ENCODE peak calls at places on chromosomes 6 and 20, in ten cellular contexts. One of them, this sample, is unnamed.

GRCh38 chr6:38213275-38213674 is 393.7 kb downstream of the ZFAND3 start:
- DNase-seq in tibial nerve: no peak
- DNase-seq in transverse colon: peak; percentile 42
- DNase-seq in NB4: no peak
- DNase-seq in IMR-90: no peak
- DNase-seq in lower leg skin: no peak
- DNase-seq in sigmoid colon: no peak
- DNase-seq in upper lobe of left lung: no peak
- DNase-seq in A549: no peak
- DNase-seq in heart left ventricle: no peak
- DNase-seq in this sample: no peak

GRCh38 chr6:73644941-73645591 is 8.7 kb downstream of the SLC17A5 start:
- DNase-seq in lower leg skin: no peak
- DNase-seq in NB4: no peak
- DNase-seq in A549: no peak
- DNase-seq in heart left ventricle: no peak
- DNase-seq in tibial nerve: no peak
- DNase-seq in transverse colon: no peak
- DNase-seq in upper lobe of left lung: no peak
- DNase-seq in IMR-90: no peak
- DNase-seq in sigmoid colon: no peak
- DNase-seq in this sample: no peak

GRCh38 chr6:13711384-13711725 is 280 bp downstream of the RANBP9 start:
- DNase-seq in NB4: peak; percentile 90
- DNase-seq in IMR-90: no peak
- DNase-seq in transverse colon: no peak
- DNase-seq in heart left ventricle: no peak
- DNase-seq in A549: no peak
- DNase-seq in tibial nerve: no peak
- DNase-seq in sigmoid colon: no peak
- DNase-seq in lower leg skin: no peak
- DNase-seq in upper lobe of left lung: no peak
- DNase-seq in this sample: no peak

GRCh38 chr6:77178821-77179220 is 284.5 kb downstream of the HTR1B start:
- DNase-seq in A549: no peak
- DNase-seq in sigmoid colon: no peak
- DNase-seq in IMR-90: peak; percentile 84
- DNase-seq in lower leg skin: no peak
- DNase-seq in heart left ventricle: no peak
- DNase-seq in tibial nerve: no peak
- DNase-seq in upper lobe of left lung: no peak
- DNase-seq in NB4: no peak
- DNase-seq in transverse colon: no peak
- DNase-seq in this sample: no peak

GRCh38 chr6:39558079-39558478 is 167.1 kb downstream of the KIF6 start:
- DNase-seq in IMR-90: no peak
- DNase-seq in A549: no peak
- DNase-seq in heart left ventricle: no peak
- DNase-seq in lower leg skin: no peak
- DNase-seq in sigmoid colon: no peak
- DNase-seq in upper lobe of left lung: no peak
- DNase-seq in transverse colon: no peak
- DNase-seq in tibial nerve: no peak
- DNase-seq in NB4: no peak
- DNase-seq in this sample: no peak

GRCh38 chr6:119012521-119012920 is 65.9 kb downstream of the FAM184A start:
- DNase-seq in transverse colon: no peak
- DNase-seq in lower leg skin: no peak
- DNase-seq in A549: no peak
- DNase-seq in sigmoid colon: no peak
- DNase-seq in NB4: no peak
- DNase-seq in upper lobe of left lung: no peak
- DNase-seq in tibial nerve: no peak
- DNase-seq in heart left ventricle: no peak
- DNase-seq in IMR-90: no peak
- DNase-seq in this sample: no peak

GRCh38 chr6:75235271-75235670 is 8.3 kb downstream of the COX7A2 start:
- DNase-seq in heart left ventricle: no peak
- DNase-seq in A549: no peak
- DNase-seq in sigmoid colon: no peak
- DNase-seq in lower leg skin: no peak
- DNase-seq in transverse colon: no peak
- DNase-seq in IMR-90: no peak
- DNase-seq in NB4: no peak
- DNase-seq in upper lobe of left lung: no peak
- DNase-seq in tibial nerve: no peak
- DNase-seq in this sample: no peak

GRCh38 chr6:125807293-125807692 is 16.5 kb downstream of the NCOA7 start:
- DNase-seq in transverse colon: no peak
- DNase-seq in NB4: no peak
- DNase-seq in tibial nerve: no peak
- DNase-seq in IMR-90: no peak
- DNase-seq in lower leg skin: no peak
- DNase-seq in sigmoid colon: no peak
- DNase-seq in heart left ventricle: no peak
- DNase-seq in A549: no peak
- DNase-seq in upper lobe of left lung: no peak
- DNase-seq in this sample: no peak

GRCh38 chr6:137271245-137272183 is 52.3 kb upstream of the IFNGR1 start:
- DNase-seq in A549: peak; percentile 13
- DNase-seq in lower leg skin: no peak
- DNase-seq in NB4: peak; percentile 68
- DNase-seq in upper lobe of left lung: no peak
- DNase-seq in tibial nerve: no peak
- DNase-seq in sigmoid colon: no peak
- DNase-seq in heart left ventricle: no peak
- DNase-seq in IMR-90: peak; percentile 63
- DNase-seq in transverse colon: no peak
- DNase-seq in this sample: no peak

GRCh38 chr6:111894272-111894671 is 21.0 kb upstream of the FYN start:
- DNase-seq in lower leg skin: no peak
- DNase-seq in sigmoid colon: no peak
- DNase-seq in NB4: no peak
- DNase-seq in heart left ventricle: no peak
- DNase-seq in transverse colon: no peak
- DNase-seq in tibial nerve: no peak
- DNase-seq in upper lobe of left lung: no peak
- DNase-seq in IMR-90: peak; percentile 67
- DNase-seq in A549: no peak
- DNase-seq in this sample: no peak

GRCh38 chr20:32749914-32750637 is 6.8 kb upstream of the COMMD7 start:
- DNase-seq in sigmoid colon: no peak
- DNase-seq in NB4: no peak
- DNase-seq in heart left ventricle: no peak
- DNase-seq in transverse colon: no peak
- DNase-seq in IMR-90: no peak
- DNase-seq in tibial nerve: no peak
- DNase-seq in A549: no peak
- DNase-seq in lower leg skin: no peak
- DNase-seq in upper lobe of left lung: no peak
- DNase-seq in this sample: no peak
- TF ChIP-seq POLR2A in sigmoid colon: no peak
- TF ChIP-seq POLR2A in NB4: no peak
- TF ChIP-seq POLR2A in heart left ventricle: no peak
- TF ChIP-seq POLR2A in transverse colon: no peak
- TF ChIP-seq POLR2A in IMR-90: no peak
- TF ChIP-seq POLR2A in tibial nerve: no peak
- TF ChIP-seq POLR2A in A549: no peak
- TF ChIP-seq POLR2A in lower leg skin: no peak
- TF ChIP-seq POLR2A in upper lobe of left lung: no peak
- TF ChIP-seq POLR2A in this sample: no peak

GRCh38 chr6:142700032-142700431 is 244.9 kb downstream of the HIVEP2 start:
- DNase-seq in transverse colon: no peak
- DNase-seq in upper lobe of left lung: no peak
- DNase-seq in heart left ventricle: no peak
- DNase-seq in sigmoid colon: no peak
- DNase-seq in tibial nerve: no peak
- DNase-seq in IMR-90: no peak
- DNase-seq in A549: no peak
- DNase-seq in lower leg skin: no peak
- DNase-seq in NB4: peak; percentile 31
- DNase-seq in this sample: no peak

GRCh38 chr6:142697912-142698311 is 247.1 kb downstream of the HIVEP2 start:
- DNase-seq in upper lobe of left lung: no peak
- DNase-seq in tibial nerve: no peak
- DNase-seq in heart left ventricle: no peak
- DNase-seq in A549: no peak
- DNase-seq in lower leg skin: no peak
- DNase-seq in NB4: no peak
- DNase-seq in IMR-90: no peak
- DNase-seq in sigmoid colon: no peak
- DNase-seq in transverse colon: no peak
- DNase-seq in this sample: no peak

GRCh38 chr6:142700676-142701185 is 244.2 kb downstream of the HIVEP2 start:
- DNase-seq in lower leg skin: no peak
- DNase-seq in A549: no peak
- DNase-seq in transverse colon: no peak
- DNase-seq in upper lobe of left lung: no peak
- DNase-seq in NB4: no peak
- DNase-seq in heart left ventricle: no peak
- DNase-seq in tibial nerve: no peak
- DNase-seq in IMR-90: no peak
- DNase-seq in sigmoid colon: no peak
- DNase-seq in this sample: no peak

GRCh38 chr6:142699391-142699790 is 245.6 kb downstream of the HIVEP2 start:
- DNase-seq in sigmoid colon: no peak
- DNase-seq in lower leg skin: no peak
- DNase-seq in heart left ventricle: no peak
- DNase-seq in upper lobe of left lung: no peak
- DNase-seq in IMR-90: no peak
- DNase-seq in A549: no peak
- DNase-seq in transverse colon: no peak
- DNase-seq in tibial nerve: no peak
- DNase-seq in NB4: no peak
- DNase-seq in this sample: no peak

DNA sequence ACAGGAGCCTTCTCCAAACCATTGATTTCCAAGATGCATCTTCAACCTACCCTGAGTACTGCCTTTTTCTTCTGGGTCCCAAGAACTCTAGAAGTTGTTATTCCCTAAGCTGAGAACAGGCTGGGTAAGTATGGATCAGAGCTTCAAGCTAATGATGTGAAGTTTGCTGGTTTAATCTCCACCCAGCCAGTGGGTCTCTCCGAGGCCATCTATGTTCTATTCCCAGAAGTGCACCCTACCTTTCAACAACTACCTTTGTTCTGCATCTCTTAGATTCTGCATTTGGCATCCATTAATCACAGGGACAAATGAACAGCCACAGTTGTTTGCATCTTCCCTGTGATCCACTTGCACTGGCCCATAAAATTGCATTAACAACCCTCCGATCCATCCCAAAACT is 246.2 kb downstream of the HIVEP2 start:
- DNase-seq in IMR-90: no peak
- DNase-seq in A549: peak; percentile 5
- DNase-seq in upper lobe of left lung: no peak
- DNase-seq in lower leg skin: no peak
- DNase-seq in heart left ventricle: no peak
- DNase-seq in NB4: no peak
- DNase-seq in transverse colon: no peak
- DNase-seq in tibial nerve: no peak
- DNase-seq in sigmoid colon: no peak
- DNase-seq in this sample: no peak
- TF ChIP-seq CTCF in IMR-90: peak; percentile 6
- TF ChIP-seq CTCF in A549: no peak
- TF ChIP-seq CTCF in upper lobe of left lung: no peak
- TF ChIP-seq CTCF in lower leg skin: no peak
- TF ChIP-seq CTCF in heart left ventricle: no peak
- TF ChIP-seq CTCF in NB4: no peak
- TF ChIP-seq CTCF in transverse colon: no peak
- TF ChIP-seq CTCF in tibial nerve: no peak
- TF ChIP-seq CTCF in sigmoid colon: no peak
- TF ChIP-seq CTCF in this sample: no peak

DNA sequence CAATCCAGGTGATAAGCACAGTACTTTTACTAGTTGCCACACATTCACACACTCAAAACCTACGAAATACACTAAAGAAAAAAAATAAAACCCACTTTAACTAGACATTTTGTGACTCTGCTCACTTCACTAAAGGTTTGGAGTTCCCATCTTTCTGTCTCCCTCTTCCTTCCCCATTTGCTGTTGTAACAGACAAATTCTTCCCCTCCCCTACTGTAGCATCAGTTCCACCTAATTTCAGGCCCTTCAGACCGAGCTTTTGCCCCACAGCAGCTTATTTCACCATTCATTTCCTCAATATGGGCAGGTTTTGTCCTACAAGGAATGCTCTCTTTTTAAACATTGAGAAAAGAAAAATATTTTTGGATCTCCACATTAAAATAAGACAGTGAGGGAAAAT is 31.3 kb upstream of the MRAP2 start:
- DNase-seq in lower leg skin: no peak
- DNase-seq in heart left ventricle: no peak
- DNase-seq in tibial nerve: no peak
- DNase-seq in sigmoid colon: no peak
- DNase-seq in NB4: no peak
- DNase-seq in A549: no peak
- DNase-seq in IMR-90: no peak
- DNase-seq in transverse colon: no peak
- DNase-seq in upper lobe of left lung: no peak
- DNase-seq in this sample: no peak
- TF ChIP-seq POLR2A in lower leg skin: no peak
- TF ChIP-seq POLR2A in heart left ventricle: no peak
- TF ChIP-seq POLR2A in tibial nerve: no peak
- TF ChIP-seq POLR2A in sigmoid colon: no peak
- TF ChIP-seq POLR2A in NB4: no peak
- TF ChIP-seq POLR2A in A549: no peak
- TF ChIP-seq POLR2A in IMR-90: no peak
- TF ChIP-seq POLR2A in transverse colon: no peak
- TF ChIP-seq POLR2A in upper lobe of left lung: no peak
- TF ChIP-seq POLR2A in this sample: no peak

GRCh38 chr6:30556006-30556713 is at the start of gene GNL1:
- DNase-seq in lower leg skin: peak; percentile 94
- DNase-seq in transverse colon: peak; percentile 99
- DNase-seq in sigmoid colon: peak; percentile 97
- DNase-seq in tibial nerve: peak; percentile 86
- DNase-seq in A549: peak; percentile 80
- DNase-seq in heart left ventricle: peak; percentile 93
- DNase-seq in NB4: peak; percentile 93
- DNase-seq in upper lobe of left lung: peak; percentile 98
- DNase-seq in IMR-90: peak; percentile 85
- DNase-seq in this sample: peak; percentile 92

GRCh38 chr6:30556964-30557682 is at the start of gene PRR3:
- DNase-seq in transverse colon: peak; percentile 78
- DNase-seq in tibial nerve: peak; percentile 59
- DNase-seq in NB4: peak; percentile 95
- DNase-seq in heart left ventricle: peak; percentile 88
- DNase-seq in sigmoid colon: peak; percentile 91
- DNase-seq in lower leg skin: peak; percentile 90
- DNase-seq in A549: peak; percentile 67
- DNase-seq in upper lobe of left lung: peak; percentile 87
- DNase-seq in IMR-90: peak; percentile 88
- DNase-seq in this sample: peak; percentile 80

GRCh38 chr6:30557683-30557981 is 537 bp downstream of the PRR3 start:
- DNase-seq in sigmoid colon: no peak
- DNase-seq in tibial nerve: no peak
- DNase-seq in upper lobe of left lung: no peak
- DNase-seq in A549: no peak
- DNase-seq in heart left ventricle: no peak
- DNase-seq in NB4: no peak
- DNase-seq in transverse colon: no peak
- DNase-seq in IMR-90: no peak
- DNase-seq in lower leg skin: peak; percentile 36
- DNase-seq in this sample: no peak

GRCh38 chr6:30555428-30556005 is 772 bp downstream of the GNL1 start:
- DNase-seq in transverse colon: peak; percentile 55
- DNase-seq in upper lobe of left lung: peak; percentile 90
- DNase-seq in IMR-90: peak; percentile 23
- DNase-seq in heart left ventricle: peak; percentile 67
- DNase-seq in lower leg skin: peak; percentile 30
- DNase-seq in sigmoid colon: peak; percentile 87
- DNase-seq in NB4: peak; percentile 64
- DNase-seq in tibial nerve: peak; percentile 29
- DNase-seq in A549: no peak
- DNase-seq in this sample: peak; percentile 77

GRCh38 chr6:30556714-30556963 is 350 bp upstream of the GNL1 start:
- DNase-seq in IMR-90: no peak
- DNase-seq in sigmoid colon: peak; percentile 95
- DNase-seq in heart left ventricle: peak; percentile 92
- DNase-seq in transverse colon: peak; percentile 91
- DNase-seq in NB4: no peak
- DNase-seq in A549: no peak
- DNase-seq in upper lobe of left lung: no peak
- DNase-seq in tibial nerve: peak; percentile 81
- DNase-seq in lower leg skin: no peak
- DNase-seq in this sample: no peak
- TF ChIP-seq CTCF in IMR-90: no peak
- TF ChIP-seq CTCF in sigmoid colon: no peak
- TF ChIP-seq CTCF in heart left ventricle: no peak
- TF ChIP-seq CTCF in transverse colon: no peak
- TF ChIP-seq CTCF in NB4: no peak
- TF ChIP-seq CTCF in A549: no peak
- TF ChIP-seq CTCF in upper lobe of left lung: peak; percentile 8
- TF ChIP-seq CTCF in tibial nerve: no peak
- TF ChIP-seq CTCF in lower leg skin: no peak
- TF ChIP-seq CTCF in this sample: no peak